ENCODE peak calls at places on chromosomes 3 and 15, in ten cellular contexts. X, C, V, G, J, B, L, Q, E and T are unnamed samples.

GRCh38 chr3:141646760-141647561 is 91.1 kb upstream of the RNF7 start:
- DNase-seq in X (no peak), C (no peak), V (peak), G (peak), J (peak), B (no peak), L (peak), Q (no peak), E (peak), T (no peak)

GRCh38 chr3:140842984-140843649 is 98.5 kb upstream of the SLC25A36 start:
- DNase-seq in X (no peak), C (no peak), V (no peak), G (no peak), J (no peak), B (no peak), L (no peak), Q (peak), E (no peak), T (peak)

GRCh38 chr3:48950051-48950450 is 31.4 kb downstream of the ARIH2 start:
- DNase-seq in X (no peak), C (no peak), V (no peak), G (no peak), J (no peak), B (no peak), L (no peak), Q (no peak), E (no peak), T (no peak)

GRCh38 chr3:197907196-197907595 is 42.8 kb upstream of the RPL35A start:
- DNase-seq in X (no peak), C (no peak), V (no peak), G (no peak), J (peak), B (no peak), L (no peak), Q (no peak), E (no peak), T (no peak)

GRCh38 chr15:40192942-40193341 is 32.1 kb downstream of the BUB1B start:
- DNase-seq in X (no peak), C (no peak), V (no peak), G (peak), J (no peak), B (no peak), L (no peak), Q (no peak), E (peak), T (no peak)

GRCh38 chr3:31546152-31546551 is 13.4 kb downstream of the STT3B start:
- DNase-seq in X (no peak), C (no peak), V (peak), G (peak), J (no peak), B (no peak), L (no peak), Q (no peak), E (no peak), T (no peak)

GRCh38 chr3:187019542-187020072 is 89.3 kb downstream of the ST6GAL1 start:
- DNase-seq in X (no peak), C (no peak), V (no peak), G (no peak), J (no peak), B (no peak), L (no peak), Q (no peak), E (no peak), T (no peak)

GRCh38 chr15:101288905-101289513 is 6.0 kb downstream of the SNRPA1 start:
- DNase-seq in X (no peak), C (no peak), V (no peak), G (no peak), J (peak), B (no peak), L (peak), Q (no peak), E (no peak), T (no peak)

GRCh38 chr3:113698891-113699465 is 2.5 kb upstream of the USF3 start:
- DNase-seq in X (no peak), C (no peak), V (no peak), G (peak), J (no peak), B (no peak), L (no peak), Q (no peak), E (no peak), T (peak)

GRCh38 chr3:71266875-71267274 is 316.7 kb downstream of the FOXP1 start:
- DNase-seq in X (no peak), C (no peak), V (no peak), G (no peak), J (peak), B (no peak), L (no peak), Q (no peak), E (no peak), T (no peak)

GRCh38 chr3:179020112-179020511 is 51.5 kb downstream of the ZMAT3 start:
- DNase-seq in X (no peak), C (no peak), V (no peak), G (no peak), J (no peak), B (no peak), L (no peak), Q (no peak), E (no peak), T (no peak)

GRCh38 chr3:71930056-71930991 is 145.4 kb upstream of the PROK2 start:
- DNase-seq in X (no peak), C (no peak), V (peak), G (peak), J (peak), B (no peak), L (no peak), Q (no peak), E (peak), T (peak)

GRCh38 chr3:84679211-84679610 is 279.6 kb upstream of the CADM2 start:
- DNase-seq in X (no peak), C (no peak), V (no peak), G (no peak), J (no peak), B (no peak), L (no peak), Q (no peak), E (no peak), T (no peak)

GRCh38 chr3:114447950-114448479 is 154.2 kb downstream of the TIGIT start:
- DNase-seq in X (no peak), C (no peak), V (no peak), G (no peak), J (no peak), B (no peak), L (no peak), Q (no peak), E (no peak), T (no peak)

GRCh38 chr15:27679621-27680521 is 419.2 kb downstream of the OCA2 start:
- DNase-seq in X (no peak), C (peak), V (no peak), G (peak), J (no peak), B (no peak), L (no peak), Q (no peak), E (peak), T (no peak)

GRCh38 chr3:67381667-67382272 is 272.6 kb downstream of the SUCLG2 start:
- DNase-seq in X (no peak), C (no peak), V (no peak), G (peak), J (peak), B (no peak), L (peak), Q (no peak), E (peak), T (peak)

GRCh38 chr15:100862162-100862561 is 17.5 kb upstream of the ALDH1A3 start:
- DNase-seq in X (no peak), C (no peak), V (no peak), G (no peak), J (no peak), B (no peak), L (no peak), Q (no peak), E (no peak), T (no peak)

GRCh38 chr15:33171202-33171601 is 23.3 kb downstream of the FMN1 start:
- DNase-seq in X (no peak), C (no peak), V (no peak), G (no peak), J (no peak), B (no peak), L (no peak), Q (no peak), E (no peak), T (no peak)

GRCh38 chr15:71133734-71134464 is 18.6 kb downstream of the THSD4 start:
- DNase-seq in X (no peak), C (no peak), V (peak), G (no peak), J (no peak), B (no peak), L (no peak), Q (no peak), E (no peak), T (no peak)

GRCh38 chr15:42595641-42596240 is 20.3 kb downstream of the STARD9 start:
- DNase-seq in X (no peak), C (no peak), V (peak), G (no peak), J (no peak), B (no peak), L (no peak), Q (no peak), E (no peak), T (no peak)

GRCh38 chr15:45871121-45871855 is 236.5 kb downstream of the SQOR start:
- DNase-seq in X (no peak), C (no peak), V (no peak), G (peak), J (peak), B (no peak), L (no peak), Q (no peak), E (peak), T (no peak)

GRCh38 chr3:61629442-61629841 is 68.1 kb downstream of the PTPRG start:
- DNase-seq in X (no peak), C (no peak), V (no peak), G (no peak), J (no peak), B (no peak), L (no peak), Q (no peak), E (no peak), T (no peak)

GRCh38 chr15:100132309-100132708 is 209.5 kb downstream of the ADAMTS17 start:
- DNase-seq in X (no peak), C (peak), V (no peak), G (no peak), J (no peak), B (no peak), L (no peak), Q (no peak), E (no peak), T (no peak)

GRCh38 chr3:162437480-162437879 is 940.9 kb downstream of the OTOL1 start:
- DNase-seq in X (no peak), C (no peak), V (no peak), G (peak), J (peak), B (no peak), L (no peak), Q (no peak), E (peak), T (no peak)

GRCh38 chr3:2802429-2802828 is 307.7 kb downstream of the IL5RA start:
- DNase-seq in X (no peak), C (no peak), V (no peak), G (no peak), J (no peak), B (no peak), L (no peak), Q (no peak), E (no peak), T (no peak)

GRCh38 chr3:48686538-48687219 is 964 bp upstream of the NCKIPSD start:
- DNase-seq in X (no peak), C (no peak), V (no peak), G (no peak), J (no peak), B (no peak), L (no peak), Q (no peak), E (no peak), T (no peak)

GRCh38 chr3:186839874-186840641 is 2.5 kb upstream of the ADIPOQ start:
- DNase-seq in X (no peak), C (no peak), V (no peak), G (peak), J (peak), B (no peak), L (no peak), Q (no peak), E (peak), T (no peak)

GRCh38 chr15:32840481-32841245 is 122.9 kb downstream of the GREM1 start:
- DNase-seq in X (no peak), C (no peak), V (no peak), G (peak), J (no peak), B (no peak), L (no peak), Q (no peak), E (no peak), T (no peak)

GRCh38 chr3:68876112-68876713 is 56.1 kb downstream of the TAFA4 start:
- DNase-seq in X (no peak), C (no peak), V (no peak), G (peak), J (peak), B (no peak), L (peak), Q (peak), E (peak), T (peak)

GRCh38 chr15:80160570-80161156 is 7.9 kb downstream of the FAH start:
- DNase-seq in X (peak), C (peak), V (peak), G (peak), J (peak), B (peak), L (peak), Q (no peak), E (peak), T (peak)

GRCh38 chr15:100095896-100096600 is 245.7 kb downstream of the ADAMTS17 start:
- DNase-seq in X (no peak), C (peak), V (no peak), G (no peak), J (peak), B (no peak), L (no peak), Q (no peak), E (no peak), T (no peak)

GRCh38 chr3:195237981-195238625 is 32.9 kb downstream of the XXYLT1 start:
- DNase-seq in X (no peak), C (peak), V (no peak), G (no peak), J (no peak), B (no peak), L (no peak), Q (no peak), E (no peak), T (no peak)

GRCh38 chr3:62566022-62566557 is 192.7 kb upstream of the FEZF2 start:
- DNase-seq in X (no peak), C (no peak), V (no peak), G (no peak), J (no peak), B (no peak), L (no peak), Q (no peak), E (no peak), T (no peak)

GRCh38 chr3:100603449-100603848 is 6.0 kb upstream of the ADGRG7 start:
- DNase-seq in X (no peak), C (no peak), V (no peak), G (peak), J (peak), B (no peak), L (no peak), Q (no peak), E (peak), T (peak)

GRCh38 chr3:58563386-58564035 is 13.7 kb downstream of the FAM107A start:
- DNase-seq in X (no peak), C (no peak), V (no peak), G (peak), J (peak), B (no peak), L (no peak), Q (no peak), E (no peak), T (no peak)

GRCh38 chr3:156307704-156308103 is 187.3 kb downstream of the KCNAB1 start:
- DNase-seq in X (no peak), C (peak), V (peak), G (peak), J (peak), B (peak), L (peak), Q (no peak), E (peak), T (no peak)

GRCh38 chr3:83514130-83514914 is 1444.5 kb upstream of the CADM2 start:
- DNase-seq in X (no peak), C (no peak), V (no peak), G (peak), J (peak), B (no peak), L (no peak), Q (no peak), E (peak), T (no peak)

GRCh38 chr15:48424076-48424475 is 92.8 kb downstream of the DUT start:
- DNase-seq in X (no peak), C (no peak), V (no peak), G (peak), J (peak), B (no peak), L (no peak), Q (no peak), E (no peak), T (no peak)

GRCh38 chr3:120773932-120774331 is 31.4 kb downstream of the GTF2E1 start:
- DNase-seq in X (no peak), C (no peak), V (no peak), G (peak), J (no peak), B (no peak), L (no peak), Q (no peak), E (peak), T (no peak)

GRCh38 chr3:48897401-48898376 is 993 bp downstream of the SLC25A20 start:
- DNase-seq in X (peak), C (peak), V (no peak), G (no peak), J (peak), B (no peak), L (no peak), Q (no peak), E (no peak), T (no peak)

DNA sequence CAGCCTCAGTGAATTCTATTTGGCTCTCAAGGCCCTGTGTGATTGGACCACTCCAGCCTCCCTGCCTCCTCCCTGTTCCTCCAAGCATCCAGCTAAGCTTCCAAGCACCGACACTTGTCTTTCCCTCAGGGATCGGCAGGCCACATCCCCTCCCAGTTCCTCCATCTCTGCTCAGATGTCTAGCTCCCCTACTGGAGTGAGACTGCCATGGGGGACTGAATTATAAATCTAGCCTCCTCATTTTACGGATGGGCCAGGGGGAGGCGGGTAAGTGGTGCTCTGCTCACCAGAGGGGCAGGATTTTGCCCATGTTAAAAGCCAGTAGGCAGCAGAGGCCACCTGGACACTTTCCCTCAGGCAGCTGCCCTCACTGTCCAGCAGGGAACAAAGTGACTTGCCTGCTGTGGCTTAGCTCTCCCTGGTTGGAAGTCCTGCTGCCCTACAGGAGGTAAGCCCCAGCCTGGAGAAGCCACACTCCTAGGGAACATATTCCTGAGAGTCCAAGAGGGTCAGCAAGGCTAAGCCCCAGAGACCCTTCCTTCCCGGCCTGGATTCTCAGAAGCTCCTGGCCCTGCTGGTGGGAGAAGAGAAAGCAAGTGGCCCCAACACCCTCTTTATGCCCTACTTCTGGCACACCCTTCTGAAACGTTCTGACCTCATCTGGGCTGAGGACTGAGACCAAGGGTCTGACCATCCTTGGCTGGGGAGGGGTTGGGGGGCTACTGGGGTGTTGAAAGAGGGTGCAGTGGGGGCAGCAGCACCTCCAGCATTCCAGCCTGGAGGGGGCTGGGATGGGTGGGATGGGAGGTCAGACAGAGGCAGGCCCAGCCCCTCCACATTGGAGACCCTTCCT is 9.1 kb upstream of the HHATL start:
- DNase-seq in X (peak), C (peak), V (no peak), G (no peak), J (peak), B (peak), L (no peak), Q (peak), E (no peak), T (no peak)
- TF ChIP-seq CTCF in X (no peak), C (no peak), V (no peak), G (peak), J (peak), B (no peak), L (no peak), Q (no peak), E (peak), T (no peak)

DNA sequence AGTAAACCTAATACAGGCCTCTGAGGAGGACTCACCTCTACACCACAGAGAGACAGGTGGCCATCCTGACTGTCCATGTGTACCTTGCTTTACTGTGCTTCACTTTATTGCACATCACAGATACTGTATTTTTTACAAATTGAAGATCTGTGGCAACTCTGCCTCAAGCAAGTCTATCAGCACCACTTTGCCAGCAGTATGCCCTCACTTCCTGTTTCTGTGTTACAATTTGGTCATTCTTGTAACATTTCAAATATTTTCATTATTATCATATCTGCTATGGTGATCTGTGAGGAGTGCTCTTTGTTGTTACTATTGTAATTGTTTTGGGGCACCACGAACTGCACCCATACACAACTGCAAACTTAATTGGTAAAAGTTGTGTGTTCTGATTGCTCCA is 78.0 kb downstream of the BBX start:
- DNase-seq in X (no peak), C (no peak), V (no peak), G (peak), J (no peak), B (no peak), L (no peak), Q (no peak), E (no peak), T (no peak)
- TF ChIP-seq CTCF in X (no peak), C (no peak), V (no peak), G (no peak), J (no peak), B (no peak), L (no peak), Q (no peak), E (no peak), T (no peak)

GRCh38 chr3:14602006-14602803 is 49.4 kb upstream of the CCDC174 start:
- DNase-seq in X (no peak), C (no peak), V (no peak), G (no peak), J (peak), B (no peak), L (no peak), Q (no peak), E (no peak), T (peak)
- TF ChIP-seq CTCF in X (no peak), C (no peak), V (no peak), G (no peak), J (peak), B (peak), L (no peak), Q (no peak), E (no peak), T (no peak)

DNA sequence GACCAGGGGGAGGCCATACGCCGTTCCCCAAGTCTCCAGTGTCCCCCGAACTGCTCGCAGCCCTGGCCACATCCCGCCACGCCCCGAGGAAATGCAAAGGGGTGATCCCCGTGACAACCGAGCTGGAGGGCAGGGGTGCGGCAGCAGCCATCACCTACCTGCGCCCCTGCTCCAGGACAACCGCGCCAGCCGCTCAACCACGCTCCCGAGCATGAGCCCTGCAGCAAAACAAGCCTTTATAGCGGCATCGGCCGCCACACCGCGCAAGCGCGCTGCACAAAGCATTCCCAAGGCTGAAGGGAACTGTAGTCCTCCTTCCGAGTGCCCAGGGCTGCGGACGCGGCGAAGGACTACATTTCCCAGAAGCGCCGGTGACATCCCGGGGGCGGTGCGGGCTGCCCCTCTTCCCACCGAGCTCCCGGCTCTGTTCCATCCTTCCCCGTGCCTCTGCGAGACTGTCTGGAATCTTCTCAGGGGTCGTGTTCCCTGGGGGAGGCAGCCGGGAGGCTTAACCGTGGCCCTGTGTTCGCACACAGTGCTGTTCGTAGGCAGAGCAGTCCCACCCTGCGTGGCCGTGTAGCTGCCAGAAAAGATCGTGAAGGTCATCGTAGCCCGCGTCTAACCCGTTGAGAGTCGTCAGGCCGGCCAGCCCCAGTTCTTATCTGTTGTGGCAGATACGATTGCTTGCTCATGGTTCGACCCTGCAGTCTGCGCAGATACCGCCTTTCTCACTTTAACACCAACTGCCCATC is at the start of gene ABCC5:
- DNase-seq in X (peak), C (peak), V (peak), G (peak), J (peak), B (peak), L (peak), Q (peak), E (peak), T (peak)
- TF ChIP-seq CTCF in X (peak), C (peak), V (peak), G (no peak), J (peak), B (peak), L (peak), Q (peak), E (no peak), T (peak)